ENCODE peak calls at places on chromosomes 1 and 21, in seven cellular contexts. Q, P, O, Z, Y, I and M are unnamed samples.

GRCh38 chr1:93681095-93681548 is 515 bp downstream of the BCAR3 start:
- DNase-seq in Y (no peak), Z (no peak), Q (no peak), O (no peak), I (no peak), P (no peak), M (no peak)

GRCh38 chr1:33378976-33379375 is 51.9 kb downstream of the PHC2 start:
- DNase-seq in O (no peak), Z (peak), P (no peak), Q (no peak), I (no peak), Y (no peak), M (no peak)

GRCh38 chr1:47198214-47198613 is 8.4 kb upstream of the PDZK1IP1 start:
- DNase-seq in Q (no peak), P (no peak), Y (no peak), O (no peak), Z (no peak), I (no peak), M (no peak)

GRCh38 chr1:188355847-188356246 is 1527.1 kb downstream of the PLA2G4A start:
- DNase-seq in P (no peak), Q (no peak), I (no peak), Y (no peak), Z (no peak), O (no peak), M (no peak)

GRCh38 chr21:42777064-42777756 is 102.1 kb downstream of the WDR4 start:
- DNase-seq in I (no peak), Q (no peak), Z (no peak), P (no peak), Y (no peak), O (no peak), M (no peak)

GRCh38 chr1:186435336-186435735 is 25.6 kb downstream of the PDC start:
- DNase-seq in O (no peak), P (no peak), Q (no peak), Y (no peak), Z (no peak), I (no peak), M (no peak)

GRCh38 chr1:235776396-235776795 is 90.3 kb downstream of the LYST start:
- DNase-seq in Z (no peak), Q (no peak), Y (no peak), O (no peak), P (no peak), I (no peak), M (no peak)

GRCh38 chr1:75203415-75204277 is 69.5 kb downstream of the LHX8 start:
- DNase-seq in P (no peak), Q (peak), Y (no peak), I (peak), Z (no peak), O (no peak), M (no peak)

GRCh38 chr1:150548324-150548631 is 930 bp upstream of the ADAMTSL4 start:
- DNase-seq in O (no peak), Q (no peak), Y (no peak), I (no peak), Z (no peak), P (no peak), M (no peak)

GRCh38 chr1:9127395-9128160 is 1.3 kb downstream of the GPR157 start:
- DNase-seq in Z (peak), O (no peak), I (no peak), Y (no peak), P (no peak), Q (no peak), M (no peak)

GRCh38 chr1:179509384-179509783 is 66.4 kb downstream of the NPHS2 start:
- DNase-seq in Z (no peak), P (no peak), Y (no peak), I (no peak), O (no peak), Q (no peak), M (no peak)

GRCh38 chr1:113912594-113913311 is 7.6 kb downstream of the DCLRE1B start:
- DNase-seq in I (no peak), P (no peak), Z (peak), Y (no peak), O (peak), Q (peak), M (no peak)